ENCODE peak calls at places on chromosome 22, in five cellular contexts. L is fibroblast of lung, M is pancreas, A is transverse colon, Z is sigmoid colon. V is an unnamed sample.

GRCh38 chr22:23786752-23787599 is at the start of gene SMARCB1:
- DNase-seq in L (peak; percentile 92), M (peak; percentile 90), A (peak; percentile 92), Z (peak; percentile 96), V (peak; percentile 51)

GRCh38 chr22:45310331-45311032 is 748 bp downstream of the FAM118A start:
- DNase-seq in L (no peak), M (peak; percentile 56), A (no peak), Z (peak; percentile 76), V (no peak)

GRCh38 chr22:32958021-32958420 is 100.2 kb downstream of the SYN3 start:
- DNase-seq in L (no peak), M (no peak), A (no peak), Z (no peak), V (no peak)

GRCh38 chr22:48709453-48709852 is 1118.2 kb downstream of the BRD1 start:
- DNase-seq in L (no peak), M (no peak), A (no peak), Z (peak; percentile 46), V (no peak)

GRCh38 chr22:42906605-42907338 is 49.7 kb upstream of the ARFGAP3 start:
- DNase-seq in L (no peak), M (peak; percentile 38), A (no peak), Z (peak; percentile 86), V (no peak)

GRCh38 chr22:27238935-27239510 is 562.5 kb downstream of the MN1 start:
- DNase-seq in L (peak; percentile 100), M (peak; percentile 87), A (no peak), Z (peak; percentile 86), V (peak; percentile 96)

GRCh38 chr22:47260551-47260950 is 498.1 kb downstream of the TBC1D22A start:
- DNase-seq in L (no peak), M (no peak), A (no peak), Z (no peak), V (no peak)

GRCh38 chr22:46878549-46878948 is 116.1 kb downstream of the TBC1D22A start:
- DNase-seq in L (no peak), M (no peak), A (no peak), Z (no peak), V (peak; percentile 64)

GRCh38 chr22:32534252-32535215 is 59.9 kb downstream of the FBXO7 start:
- DNase-seq in L (peak; percentile 53), M (no peak), A (peak; percentile 39), Z (peak; percentile 69), V (no peak)

GRCh38 chr22:47013861-47014635 is 251.6 kb downstream of the TBC1D22A start:
- DNase-seq in L (no peak), M (no peak), A (no peak), Z (peak; percentile 46), V (no peak)

GRCh38 chr22:46463435-46464227 is 73.8 kb downstream of the CELSR1 start:
- DNase-seq in L (no peak), M (peak; percentile 18), A (no peak), Z (no peak), V (no peak)

GRCh38 chr22:43901976-43902643 is 10.3 kb upstream of the PNPLA5 start:
- DNase-seq in L (peak; percentile 97), M (no peak), A (no peak), Z (no peak), V (no peak)

GRCh38 chr22:42635531-42635930 is 4.9 kb downstream of the ATP5MGL start:
- DNase-seq in L (peak; percentile 93), M (no peak), A (peak; percentile 55), Z (peak; percentile 88), V (peak; percentile 87)

GRCh38 chr22:22892096-22893052 is 4.8 kb downstream of the IGLL5 start:
- DNase-seq in L (no peak), M (no peak), A (no peak), Z (peak; percentile 7), V (no peak)

GRCh38 chr22:35150163-35151107 is 84.5 kb downstream of the ISX start:
- DNase-seq in L (peak; percentile 10), M (peak; percentile 65), A (peak; percentile 73), Z (peak; percentile 69), V (no peak)

GRCh38 chr22:33447733-33448132 is 389.6 kb upstream of the SYN3 start:
- DNase-seq in L (no peak), M (no peak), A (no peak), Z (no peak), V (no peak)

GRCh38 chr22:29691636-29692326 is 28.0 kb upstream of the CABP7 start:
- DNase-seq in L (no peak), M (no peak), A (no peak), Z (no peak), V (no peak)

GRCh38 chr22:29267462-29267857 is 321 bp downstream of the RHBDD3 start:
- DNase-seq in L (no peak), M (no peak), A (no peak), Z (no peak), V (no peak)

GRCh38 chr22:28670691-28671261 is 8.9 kb downstream of the TTC28 start:
- DNase-seq in L (peak; percentile 24), M (peak; percentile 30), A (no peak), Z (no peak), V (no peak)

GRCh38 chr22:29641052-29641780 is 37.8 kb downstream of the NF2 start:
- DNase-seq in L (no peak), M (no peak), A (peak; percentile 19), Z (peak; percentile 73), V (no peak)

GRCh38 chr22:49014227-49015201 is 813.2 kb downstream of the BRD1 start:
- DNase-seq in L (no peak), M (no peak), A (no peak), Z (peak; percentile 56), V (no peak)

GRCh38 chr22:23100124-23100801 is 29.9 kb downstream of the GNAZ start:
- DNase-seq in L (no peak), M (no peak), A (no peak), Z (no peak), V (no peak)

GRCh38 chr22:41418717-41419116 is 27.9 kb downstream of the TOB2 start:
- DNase-seq in L (no peak), M (no peak), A (no peak), Z (no peak), V (no peak)

GRCh38 chr22:44261861-44262595 is 50.7 kb downstream of the SHISAL1 start:
- DNase-seq in L (peak; percentile 5), M (no peak), A (no peak), Z (peak; percentile 62), V (no peak)

GRCh38 chr22:27170491-27170890 is 513.1 kb downstream of the MIAT start:
- DNase-seq in L (peak; percentile 83), M (peak; percentile 28), A (no peak), Z (peak; percentile 81), V (peak; percentile 82)

GRCh38 chr22:24440270-24440717 is 12.9 kb downstream of the ADORA2A start:
- DNase-seq in L (no peak), M (no peak), A (no peak), Z (no peak), V (no peak)

GRCh38 chr22:33569547-33569946 is 350.7 kb downstream of the LARGE1 start:
- DNase-seq in L (no peak), M (no peak), A (no peak), Z (no peak), V (no peak)

GRCh38 chr22:29031236-29031982 is 30.2 kb downstream of the C22orf31 start:
- DNase-seq in L (peak; percentile 99), M (peak; percentile 56), A (peak; percentile 40), Z (peak; percentile 87), V (peak; percentile 100)

GRCh38 chr22:37165940-37166674 is 16.4 kb upstream of the IL2RB start:
- DNase-seq in L (no peak), M (no peak), A (no peak), Z (no peak), V (no peak)

GRCh38 chr22:19578180-19579004 is 54.2 kb upstream of the CLDN5 start:
- DNase-seq in L (no peak), M (no peak), A (no peak), Z (no peak), V (no peak)

GRCh38 chr22:19580291-19580890 is 56.2 kb upstream of the CLDN5 start:
- DNase-seq in L (no peak), M (no peak), A (no peak), Z (no peak), V (no peak)

GRCh38 chr22:19579113-19579811 is 55.1 kb upstream of the CLDN5 start:
- DNase-seq in L (no peak), M (no peak), A (no peak), Z (no peak), V (no peak)

GRCh38 chr22:19582033-19582693 is 58.0 kb upstream of the CLDN5 start:
- DNase-seq in L (no peak), M (no peak), A (no peak), Z (no peak), V (no peak)

DNA sequence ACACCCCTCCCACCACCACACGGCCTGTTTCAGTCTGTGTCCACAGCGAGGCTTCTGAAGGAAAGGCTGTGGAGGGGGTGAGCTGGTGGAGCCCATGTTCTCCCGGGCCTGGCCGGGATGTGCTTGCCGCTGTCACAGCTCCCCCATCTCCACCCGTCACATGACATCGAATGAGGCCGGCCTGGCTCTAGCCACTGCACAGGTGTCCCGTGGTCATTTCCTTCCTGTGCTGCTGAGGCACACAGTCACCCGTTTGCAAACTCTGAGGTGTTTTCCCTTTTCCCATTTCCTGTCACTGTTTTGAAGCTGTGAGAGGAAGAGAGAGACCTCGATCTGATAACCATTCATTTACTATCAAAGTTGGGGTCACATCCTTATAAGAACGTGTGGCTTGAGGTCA is 55.7 kb upstream of the CLDN5 start:
- DNase-seq in L (no peak), M (no peak), A (peak; percentile 11), Z (peak; percentile 74), V (no peak)
- TF ChIP-seq CTCF in L (no peak), M (no peak), A (no peak), Z (no peak), V (no peak)

GRCh38 chr22:26050079-26050478 is 119.2 kb upstream of the SEZ6L start:
- DNase-seq in L (no peak), M (no peak), A (no peak), Z (no peak), V (no peak)
- H3K4me3 ChIP-seq in L (no peak overlapping the region), M (no peak overlapping the region), A (no peak overlapping the region), Z (no peak overlapping the region), V (no peak overlapping the region)

DNA sequence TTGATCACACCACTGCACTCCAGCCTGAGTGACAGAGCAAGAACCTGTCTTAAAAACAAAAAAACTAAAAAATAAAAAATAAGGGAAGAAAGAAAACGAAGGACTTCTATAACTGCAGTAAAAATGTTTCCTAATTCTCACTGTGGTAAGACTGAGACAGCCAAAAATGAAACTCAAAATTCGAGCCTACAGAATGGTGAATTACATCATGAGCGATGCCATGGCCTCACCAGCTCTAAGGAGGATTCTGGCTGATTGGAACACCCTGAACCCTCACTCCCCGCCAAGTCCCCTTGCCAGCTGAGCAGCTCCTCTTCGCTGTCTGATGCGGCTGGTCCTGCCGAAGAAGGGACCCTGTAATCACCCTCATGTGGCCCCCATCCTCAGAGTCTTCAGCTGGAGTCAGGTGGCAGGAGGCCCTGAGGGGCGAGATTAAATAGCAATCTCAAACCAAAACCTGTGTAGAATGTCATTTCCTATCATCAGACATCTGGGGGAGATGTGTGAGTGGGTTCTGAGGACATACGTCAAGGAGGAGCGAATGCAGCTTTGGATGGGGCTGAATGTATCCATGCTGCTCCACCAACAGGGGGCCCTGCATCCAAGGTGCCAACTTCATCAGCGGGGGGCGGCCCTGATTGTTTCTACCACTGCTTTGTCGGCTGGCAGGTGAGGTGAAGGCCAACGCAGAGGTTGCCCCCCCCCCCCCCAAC is 29.2 kb downstream of the PDGFB start:
- DNase-seq in L (no peak), M (no peak), A (no peak), Z (peak; percentile 29), V (no peak)
- TF ChIP-seq CTCF in L (peak; percentile 32), M (peak; percentile 14), A (peak; percentile 15), Z (no peak), V (peak; percentile 50)

GRCh38 chr22:31106651-31107205 is 640 bp downstream of the SELENOM start:
- DNase-seq in L (peak; percentile 39), M (peak; percentile 51), A (no peak), Z (peak; percentile 82), V (no peak)
- H3K4me3 ChIP-seq in L (peak overlapping the region; percentile 95), M (peak overlapping the region; percentile 50), A (peak overlapping the region; percentile 53), Z (peak overlapping the region; percentile 98), V (peak overlapping the region; percentile 71)

GRCh38 chr22:50190182-50190951 is 4.7 kb downstream of the TRABD start:
- DNase-seq in L (peak; percentile 55), M (peak; percentile 90), A (peak; percentile 91), Z (peak; percentile 87), V (peak; percentile 56)
- TF ChIP-seq CTCF in L (peak; percentile 42), M (no peak), A (peak; percentile 28), Z (peak; percentile 21), V (peak; percentile 31)

V was measured in retinal pigment epithelial cell.